ENCODE peak calls at places on chromosomes 13 and 19, in four cellular contexts. X, U, B and S are unnamed samples. For H3K36me3, the result is how much of the 10 kb centered on the place peaks cover.

GRCh38 chr13:42594577-42595571 is 20.9 kb downstream of the TNFSF11 start:
- DNase-seq in X (peak), U (peak), B (peak), S (peak)

GRCh38 chr19:4717191-4717965 is 6.3 kb downstream of the DPP9 start:
- DNase-seq in X (no peak), U (no peak), B (peak), S (peak)

GRCh38 chr13:76286178-76286577 is 600.0 kb downstream of the KCTD12 start:
- DNase-seq in X (no peak), U (no peak), B (no peak), S (no peak)

GRCh38 chr19:10662384-10663251 is 8.5 kb downstream of the ILF3 start:
- DNase-seq in X (no peak), U (no peak), B (no peak), S (no peak)

GRCh38 chr13:54536112-54536511 is 1507.5 kb downstream of the OLFM4 start:
- DNase-seq in X (no peak), U (no peak), B (no peak), S (peak)

GRCh38 chr13:98782654-98783053 is 30.2 kb upstream of the SLC15A1 start:
- DNase-seq in X (no peak), U (no peak), B (no peak), S (no peak)

GRCh38 chr13:75368167-75368566 is 113.8 kb downstream of the TBC1D4 start:
- DNase-seq in X (no peak), U (no peak), B (no peak), S (no peak)

GRCh38 chr19:7113233-7113632 is 43.7 kb downstream of the ZNF557 start:
- DNase-seq in X (no peak), U (no peak), B (no peak), S (no peak)

GRCh38 chr13:41501281-41501680 is 43.9 kb downstream of the RGCC start:
- DNase-seq in X (no peak), U (no peak), B (no peak), S (no peak)

GRCh38 chr13:113759525-113760137 is 605 bp downstream of the TMEM255B start:
- DNase-seq in X (no peak), U (no peak), B (no peak), S (peak)

GRCh38 chr19:40457953-40458596 is 7.5 kb downstream of the BLVRB start:
- DNase-seq in X (no peak), U (no peak), B (no peak), S (no peak)

GRCh38 chr19:10009269-10009665 is 1.0 kb downstream of the COL5A3 start:
- DNase-seq in X (no peak), U (peak), B (no peak), S (peak)

GRCh38 chr13:32448224-32448623 is 20.3 kb upstream of the N4BP2L1 start:
- DNase-seq in X (no peak), U (no peak), B (no peak), S (no peak)

GRCh38 chr13:41562083-41562482 is 104.7 kb downstream of the RGCC start:
- DNase-seq in X (no peak), U (no peak), B (no peak), S (no peak)

GRCh38 chr19:1087813-1088418 is 7.3 kb downstream of the POLR2E start:
- DNase-seq in X (no peak), U (no peak), B (no peak), S (no peak)

GRCh38 chr13:69324109-69324886 is 783.3 kb upstream of the ATXN8OS start:
- DNase-seq in X (no peak), U (no peak), B (peak), S (peak)

GRCh38 chr13:44243198-44243852 is 130.3 kb upstream of the SERP2 start:
- DNase-seq in X (no peak), U (peak), B (peak), S (peak)

GRCh38 chr19:3121396-3121795 is 14.4 kb upstream of the GNA15 start:
- DNase-seq in X (no peak), U (no peak), B (no peak), S (no peak)

GRCh38 chr13:40129467-40129866 is 474.0 kb downstream of the COG6 start:
- DNase-seq in X (no peak), U (no peak), B (no peak), S (no peak)

GRCh38 chr19:45781282-45782161 is 768 bp downstream of the DMPK start:
- DNase-seq in X (no peak), U (no peak), B (no peak), S (no peak)

GRCh38 chr13:96527497-96527896 is 437.6 kb downstream of the HS6ST3 start:
- DNase-seq in X (no peak), U (no peak), B (no peak), S (no peak)

GRCh38 chr19:10219678-10220077 is 11.5 kb downstream of the S1PR2 start:
- DNase-seq in X (peak), U (peak), B (peak), S (no peak)

GRCh38 chr13:21548577-21548976 is 55.4 kb downstream of the MICU2 start:
- DNase-seq in X (no peak), U (no peak), B (no peak), S (no peak)

GRCh38 chr13:85700909-85701308 is 98.3 kb downstream of the SLITRK6 start:
- DNase-seq in X (no peak), U (no peak), B (no peak), S (no peak)

GRCh38 chr13:40518481-40518882 is 148.0 kb downstream of the FOXO1 start:
- DNase-seq in X (peak), U (no peak), B (no peak), S (no peak)

GRCh38 chr13:51808811-51809210 is 4.8 kb upstream of the DHRS12 start:
- DNase-seq in X (no peak), U (no peak), B (no peak), S (no peak)

GRCh38 chr13:51814071-51814470 is 10.1 kb upstream of the DHRS12 start:
- DNase-seq in X (no peak), U (no peak), B (no peak), S (no peak)

GRCh38 chr13:51811920-51812328 is 8.0 kb upstream of the DHRS12 start:
- DNase-seq in X (no peak), U (no peak), B (no peak), S (no peak)

GRCh38 chr13:51814825-51815650 is 11.1 kb upstream of the DHRS12 start:
- DNase-seq in X (no peak), U (peak), B (peak), S (peak)

GRCh38 chr13:51811046-51811445 is 7.1 kb upstream of the DHRS12 start:
- DNase-seq in X (no peak), U (no peak), B (no peak), S (no peak)
- TF ChIP-seq FOXM1 in X (no peak), U (no peak), B (no peak), S (no peak)

GRCh38 chr19:16899566-16900075 is 10.8 kb downstream of the F2RL3 start:
- DNase-seq in X (no peak), U (peak), B (peak), S (peak)
- H3K4me2 ChIP-seq in X (peak), U (no peak), B (no peak), S (no peak)

GRCh38 chr13:80663788-80664187 is 322.9 kb upstream of the SPRY2 start:
- DNase-seq in X (no peak), U (no peak), B (no peak), S (no peak)
- H3K36me3 ChIP-seq in X (under half), U (under half), B (under half), S (under half)

GRCh38 chr19:37909661-37910199 is 2.7 kb downstream of the SIPA1L3 start:
- DNase-seq in X (no peak), U (no peak), B (no peak), S (no peak)

GRCh38 chr19:37907735-37908066 is 693 bp downstream of the SIPA1L3 start:
- DNase-seq in X (no peak), U (peak), B (no peak), S (no peak)

GRCh38 chr19:37906868-37907734 is at the start of gene SIPA1L3:
- DNase-seq in X (peak), U (peak), B (peak), S (peak)

GRCh38 chr19:37903096-37903495 is 3.3 kb downstream of the WDR87 start:
- DNase-seq in X (no peak), U (no peak), B (no peak), S (no peak)

DNA sequence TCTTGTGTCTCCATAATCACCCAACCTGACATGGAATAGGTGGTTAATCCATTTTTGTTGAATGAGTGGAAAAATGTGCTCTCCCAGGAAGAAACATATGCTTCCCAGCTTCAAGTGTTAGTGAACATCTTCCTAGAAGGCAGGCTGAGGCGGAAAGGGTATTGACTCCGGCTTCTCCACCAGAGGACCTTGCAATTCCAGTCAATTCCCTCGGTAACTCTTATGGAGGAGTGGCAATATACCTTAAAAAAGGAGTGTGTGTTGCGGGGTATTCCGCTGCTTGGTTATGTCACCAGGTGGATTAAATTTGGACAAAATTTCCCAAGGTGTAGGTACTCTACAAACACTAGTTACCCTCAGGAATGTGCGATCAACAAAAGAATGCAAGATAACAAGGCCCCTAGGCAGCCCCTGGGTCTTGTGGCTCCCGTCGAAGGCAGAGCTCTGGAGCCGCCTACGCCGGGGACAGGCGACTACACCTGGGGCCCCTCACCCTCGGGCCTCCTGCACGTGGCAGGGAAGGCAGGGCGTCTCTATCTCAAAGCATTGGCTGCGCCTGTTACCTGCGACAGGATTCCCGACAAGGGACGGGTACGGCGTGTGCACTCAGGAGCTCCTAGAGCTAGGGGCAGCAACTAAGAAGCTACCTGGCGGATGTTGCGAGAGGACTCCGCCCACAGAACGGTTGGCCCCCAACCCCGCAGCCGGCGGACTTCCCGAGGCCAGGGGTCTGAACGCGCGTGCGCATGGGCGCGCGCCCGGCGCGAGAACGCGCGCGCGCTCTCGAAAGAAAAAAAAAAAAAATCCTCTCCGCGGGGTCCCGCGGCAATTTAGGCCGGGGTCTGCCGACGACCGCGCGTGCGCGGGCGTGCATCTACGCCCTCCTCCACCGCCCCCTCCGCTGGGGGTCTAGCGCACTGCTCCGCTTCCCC is at the start of gene WDR87:
- DNase-seq in X (no peak), U (peak), B (peak), S (peak)
- TF ChIP-seq FOXM1 in X (no peak), U (no peak), B (no peak), S (no peak)

GRCh38 chr13:19573072-19573716 is 11.9 kb upstream of the TPTE2 start:
- DNase-seq in X (no peak), U (no peak), B (no peak), S (no peak)

GRCh38 chr13:19572280-19572679 is 10.9 kb upstream of the TPTE2 start:
- DNase-seq in X (no peak), U (no peak), B (no peak), S (no peak)

GRCh38 chr13:19575230-19575629 is 13.9 kb upstream of the TPTE2 start:
- DNase-seq in X (no peak), U (no peak), B (no peak), S (no peak)
- H3K4me2 ChIP-seq in X (no peak), U (no peak), B (no peak), S (no peak)

DNA sequence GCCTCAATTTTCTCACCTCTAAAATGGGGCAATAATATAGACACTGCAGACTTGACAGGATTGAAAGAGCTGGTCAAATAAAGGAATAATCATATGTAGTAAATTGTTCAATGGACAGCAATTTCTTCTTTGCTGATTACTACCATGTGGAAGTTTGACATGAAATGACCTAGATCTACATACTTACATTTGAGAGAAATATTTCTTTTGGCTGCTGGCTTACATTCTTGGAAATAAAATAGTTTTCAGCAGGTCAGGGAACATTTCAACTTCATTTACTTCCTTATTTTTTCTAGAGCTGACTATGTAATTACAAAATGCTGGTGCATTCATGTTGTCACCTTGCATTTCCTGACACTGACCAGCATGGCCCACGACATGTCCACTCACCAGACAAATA is 294.6 kb upstream of the MIR17HG start:
- DNase-seq in X (no peak), U (no peak), B (no peak), S (no peak)
- H3K36me3 ChIP-seq in X (under half), U (under half), B (under half), S (under half)